ENCODE peak calls at places on chromosomes 16 and 17, in nine cellular contexts. One of them, this sample, is unnamed.

GRCh38 chr17:4766199-4766598 is 5.5 kb upstream of the TM4SF5 start:
- DNase-seq in prostate gland: no peak
- DNase-seq in pancreas: no peak
- DNase-seq in fibroblast of lung: no peak
- DNase-seq in heart right ventricle: no peak
- DNase-seq in tibial nerve: no peak
- DNase-seq in OCI-LY7: no peak
- DNase-seq in psoas muscle: no peak
- DNase-seq in CD8-positive, alpha-beta T cell: no peak
- DNase-seq in this sample: no peak

GRCh38 chr16:56349711-56350161 is 75.6 kb downstream of the AMFR start:
- DNase-seq in prostate gland: no peak
- DNase-seq in pancreas: no peak
- DNase-seq in fibroblast of lung: no peak
- DNase-seq in heart right ventricle: no peak
- DNase-seq in tibial nerve: no peak
- DNase-seq in OCI-LY7: no peak
- DNase-seq in psoas muscle: no peak
- DNase-seq in CD8-positive, alpha-beta T cell: no peak
- DNase-seq in this sample: no peak

GRCh38 chr16:72112452-72112792 is 18.8 kb downstream of the DHX38 start:
- DNase-seq in prostate gland: no peak
- DNase-seq in pancreas: no peak
- DNase-seq in fibroblast of lung: no peak
- DNase-seq in heart right ventricle: no peak
- DNase-seq in tibial nerve: no peak
- DNase-seq in OCI-LY7: no peak
- DNase-seq in psoas muscle: no peak
- DNase-seq in CD8-positive, alpha-beta T cell: no peak
- DNase-seq in this sample: no peak

GRCh38 chr16:49055824-49056545 is 225.7 kb downstream of the CBLN1 start:
- DNase-seq in prostate gland: no peak
- DNase-seq in pancreas: no peak
- DNase-seq in fibroblast of lung: no peak
- DNase-seq in heart right ventricle: no peak
- DNase-seq in tibial nerve: no peak
- DNase-seq in OCI-LY7: peak
- DNase-seq in psoas muscle: no peak
- DNase-seq in CD8-positive, alpha-beta T cell: no peak
- DNase-seq in this sample: no peak

GRCh38 chr16:49456763-49457162 is 83.2 kb downstream of the C16orf78 start:
- DNase-seq in prostate gland: no peak
- DNase-seq in pancreas: no peak
- DNase-seq in fibroblast of lung: no peak
- DNase-seq in heart right ventricle: no peak
- DNase-seq in tibial nerve: no peak
- DNase-seq in OCI-LY7: no peak
- DNase-seq in psoas muscle: no peak
- DNase-seq in CD8-positive, alpha-beta T cell: no peak
- DNase-seq in this sample: no peak

GRCh38 chr17:50909765-50910661 is 43.9 kb upstream of the TOB1 start:
- DNase-seq in prostate gland: no peak
- DNase-seq in pancreas: no peak
- DNase-seq in fibroblast of lung: no peak
- DNase-seq in heart right ventricle: no peak
- DNase-seq in tibial nerve: no peak
- DNase-seq in OCI-LY7: no peak
- DNase-seq in psoas muscle: no peak
- DNase-seq in CD8-positive, alpha-beta T cell: peak
- DNase-seq in this sample: no peak

GRCh38 chr17:44203731-44204452 is 4.2 kb upstream of the ATXN7L3 start:
- DNase-seq in prostate gland: no peak
- DNase-seq in pancreas: no peak
- DNase-seq in fibroblast of lung: peak
- DNase-seq in heart right ventricle: no peak
- DNase-seq in tibial nerve: peak
- DNase-seq in OCI-LY7: peak
- DNase-seq in psoas muscle: no peak
- DNase-seq in CD8-positive, alpha-beta T cell: peak
- DNase-seq in this sample: no peak

GRCh38 chr16:85916141-85916890 is 17.4 kb downstream of the IRF8 start:
- DNase-seq in prostate gland: no peak
- DNase-seq in pancreas: peak
- DNase-seq in fibroblast of lung: peak
- DNase-seq in heart right ventricle: peak
- DNase-seq in tibial nerve: no peak
- DNase-seq in OCI-LY7: no peak
- DNase-seq in psoas muscle: no peak
- DNase-seq in CD8-positive, alpha-beta T cell: peak
- DNase-seq in this sample: peak

GRCh38 chr17:55577011-55577586 is 65.8 kb upstream of the SMIM36 start:
- DNase-seq in prostate gland: no peak
- DNase-seq in pancreas: no peak
- DNase-seq in fibroblast of lung: peak
- DNase-seq in heart right ventricle: peak
- DNase-seq in tibial nerve: peak
- DNase-seq in OCI-LY7: no peak
- DNase-seq in psoas muscle: no peak
- DNase-seq in CD8-positive, alpha-beta T cell: peak
- DNase-seq in this sample: no peak

GRCh38 chr17:47275245-47275984 is 21.8 kb downstream of the ITGB3 start:
- DNase-seq in prostate gland: peak
- DNase-seq in pancreas: peak
- DNase-seq in fibroblast of lung: peak
- DNase-seq in heart right ventricle: peak
- DNase-seq in tibial nerve: peak
- DNase-seq in OCI-LY7: no peak
- DNase-seq in psoas muscle: peak
- DNase-seq in CD8-positive, alpha-beta T cell: no peak
- DNase-seq in this sample: peak

DNA sequence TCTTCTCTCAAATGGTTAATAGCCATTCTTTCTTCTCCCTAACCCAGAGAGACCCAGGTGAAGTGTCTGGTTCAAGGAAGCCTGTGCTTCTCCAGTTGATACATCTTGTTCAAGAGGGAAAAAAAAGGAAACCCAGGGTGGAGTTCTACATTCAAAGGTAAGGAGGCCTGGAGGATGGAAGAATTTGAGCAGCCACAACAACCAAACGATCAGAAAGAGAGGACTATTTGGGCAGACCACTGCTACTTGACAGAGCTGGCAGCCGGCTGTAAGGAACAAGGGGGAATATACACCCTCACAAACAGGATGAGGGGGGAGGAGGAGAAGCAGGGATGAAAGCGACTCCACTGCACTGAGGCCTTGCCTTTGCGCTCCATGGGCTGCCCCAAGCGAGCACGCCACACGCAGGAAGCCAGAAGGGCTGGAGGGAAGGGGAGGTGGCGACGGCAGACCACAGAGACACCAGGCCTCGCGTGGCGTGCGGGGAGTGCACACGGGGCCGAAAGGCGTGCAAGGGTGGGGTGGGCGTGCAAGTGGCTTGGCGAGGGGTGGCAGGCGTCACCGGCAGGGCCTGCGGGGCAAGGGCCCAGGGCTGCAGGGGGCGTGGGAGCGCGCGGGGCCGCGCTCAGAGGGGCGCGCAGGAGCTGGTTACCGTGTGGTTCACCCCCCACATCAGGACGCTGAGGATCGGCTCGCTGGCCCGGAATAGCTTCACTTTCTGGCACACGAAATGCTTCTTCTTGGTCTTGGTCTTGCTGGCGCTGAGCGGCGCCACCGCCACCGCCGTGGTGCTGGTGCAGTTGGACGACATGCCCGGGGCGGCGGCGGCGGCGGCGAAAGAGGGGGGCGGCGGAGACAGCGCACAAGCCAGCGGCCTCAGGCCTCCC is 499 bp downstream of the PIP4K2B start:
- DNase-seq in prostate gland: peak
- DNase-seq in pancreas: peak
- DNase-seq in fibroblast of lung: peak
- DNase-seq in heart right ventricle: peak
- DNase-seq in tibial nerve: peak
- DNase-seq in OCI-LY7: no peak
- DNase-seq in psoas muscle: peak
- DNase-seq in CD8-positive, alpha-beta T cell: peak
- DNase-seq in this sample: peak
- H3K27ac ChIP-seq in prostate gland: peak
- H3K27ac ChIP-seq in pancreas: peak
- H3K27ac ChIP-seq in fibroblast of lung: peak
- H3K27ac ChIP-seq in heart right ventricle: peak
- H3K27ac ChIP-seq in tibial nerve: peak
- H3K27ac ChIP-seq in OCI-LY7: peak
- H3K27ac ChIP-seq in psoas muscle: peak
- H3K27ac ChIP-seq in CD8-positive, alpha-beta T cell: peak
- H3K27ac ChIP-seq in this sample: peak

GRCh38 chr17:79842656-79843474 is 3.6 kb upstream of the CBX4 start:
- DNase-seq in prostate gland: no peak
- DNase-seq in pancreas: no peak
- DNase-seq in fibroblast of lung: peak
- DNase-seq in heart right ventricle: no peak
- DNase-seq in tibial nerve: no peak
- DNase-seq in OCI-LY7: no peak
- DNase-seq in psoas muscle: no peak
- DNase-seq in CD8-positive, alpha-beta T cell: no peak
- DNase-seq in this sample: no peak

GRCh38 chr17:79843475-79843916 is 4.3 kb upstream of the CBX4 start:
- DNase-seq in prostate gland: no peak
- DNase-seq in pancreas: peak
- DNase-seq in fibroblast of lung: no peak
- DNase-seq in heart right ventricle: peak
- DNase-seq in tibial nerve: no peak
- DNase-seq in OCI-LY7: no peak
- DNase-seq in psoas muscle: no peak
- DNase-seq in CD8-positive, alpha-beta T cell: no peak
- DNase-seq in this sample: no peak

GRCh38 chr17:79845601-79845949 is 6.3 kb upstream of the CBX4 start:
- DNase-seq in prostate gland: no peak
- DNase-seq in pancreas: no peak
- DNase-seq in fibroblast of lung: no peak
- DNase-seq in heart right ventricle: no peak
- DNase-seq in tibial nerve: no peak
- DNase-seq in OCI-LY7: no peak
- DNase-seq in psoas muscle: no peak
- DNase-seq in CD8-positive, alpha-beta T cell: no peak
- DNase-seq in this sample: no peak

GRCh38 chr17:79843917-79844815 is 4.9 kb upstream of the CBX4 start:
- DNase-seq in prostate gland: no peak
- DNase-seq in pancreas: peak
- DNase-seq in fibroblast of lung: peak
- DNase-seq in heart right ventricle: peak
- DNase-seq in tibial nerve: no peak
- DNase-seq in OCI-LY7: no peak
- DNase-seq in psoas muscle: peak
- DNase-seq in CD8-positive, alpha-beta T cell: no peak
- DNase-seq in this sample: no peak

DNA sequence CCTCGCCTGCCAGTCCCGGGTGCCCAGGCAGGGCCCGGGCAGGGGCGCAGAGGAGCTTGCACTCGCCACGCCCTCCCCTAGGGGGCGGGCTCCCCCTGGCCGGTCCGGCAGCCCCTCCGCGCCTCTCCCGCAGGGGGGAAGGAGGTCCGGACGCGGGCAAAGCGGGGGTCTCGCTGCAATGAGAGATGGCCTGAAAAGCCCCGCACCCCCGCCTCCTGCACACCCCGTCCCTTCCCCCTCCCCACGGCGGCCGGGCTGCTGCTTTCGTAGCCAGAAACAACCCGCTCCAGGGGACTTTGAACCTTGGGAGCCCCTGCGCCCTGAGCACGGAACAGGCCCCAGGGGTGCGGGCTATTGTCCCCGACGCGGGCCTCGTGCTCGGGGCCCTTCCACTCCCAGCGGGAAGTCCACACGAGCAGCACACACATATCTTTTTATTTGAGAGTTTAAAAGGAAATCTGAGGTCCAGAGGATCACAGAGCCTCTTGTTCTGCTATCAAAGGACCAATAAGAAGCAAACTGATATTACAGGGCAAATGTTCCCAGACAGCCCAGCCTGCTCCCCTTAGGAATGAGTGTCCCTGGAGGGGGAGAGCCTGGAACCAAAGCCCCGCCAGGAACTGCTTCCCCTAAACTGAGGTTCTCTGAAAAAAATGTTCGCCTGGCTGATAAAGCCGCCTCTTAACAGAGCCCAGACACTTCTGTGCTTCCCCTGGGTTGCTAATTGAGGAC is 5.8 kb upstream of the CBX4 start:
- DNase-seq in prostate gland: no peak
- DNase-seq in pancreas: peak
- DNase-seq in fibroblast of lung: no peak
- DNase-seq in heart right ventricle: peak
- DNase-seq in tibial nerve: no peak
- DNase-seq in OCI-LY7: peak
- DNase-seq in psoas muscle: peak
- DNase-seq in CD8-positive, alpha-beta T cell: peak
- DNase-seq in this sample: no peak
- TF ChIP-seq CTCF in prostate gland: peak
- TF ChIP-seq CTCF in pancreas: peak
- TF ChIP-seq CTCF in fibroblast of lung: peak
- TF ChIP-seq CTCF in heart right ventricle: peak
- TF ChIP-seq CTCF in tibial nerve: peak
- TF ChIP-seq CTCF in OCI-LY7: peak
- TF ChIP-seq CTCF in psoas muscle: peak
- TF ChIP-seq CTCF in CD8-positive, alpha-beta T cell: peak
- TF ChIP-seq CTCF in this sample: peak

GRCh38 chr17:30251931-30252330 is 16.4 kb upstream of the SLC6A4 start:
- DNase-seq in prostate gland: no peak
- DNase-seq in pancreas: no peak
- DNase-seq in fibroblast of lung: no peak
- DNase-seq in heart right ventricle: no peak
- DNase-seq in tibial nerve: no peak
- DNase-seq in OCI-LY7: no peak
- DNase-seq in psoas muscle: no peak
- DNase-seq in CD8-positive, alpha-beta T cell: no peak
- DNase-seq in this sample: no peak

GRCh38 chr17:30253316-30253715 is 17.8 kb upstream of the SLC6A4 start:
- DNase-seq in prostate gland: peak
- DNase-seq in pancreas: no peak
- DNase-seq in fibroblast of lung: no peak
- DNase-seq in heart right ventricle: no peak
- DNase-seq in tibial nerve: no peak
- DNase-seq in OCI-LY7: no peak
- DNase-seq in psoas muscle: no peak
- DNase-seq in CD8-positive, alpha-beta T cell: no peak
- DNase-seq in this sample: no peak

GRCh38 chr17:30254150-30254549 is 18.7 kb upstream of the SLC6A4 start:
- DNase-seq in prostate gland: no peak
- DNase-seq in pancreas: no peak
- DNase-seq in fibroblast of lung: no peak
- DNase-seq in heart right ventricle: no peak
- DNase-seq in tibial nerve: no peak
- DNase-seq in OCI-LY7: no peak
- DNase-seq in psoas muscle: no peak
- DNase-seq in CD8-positive, alpha-beta T cell: no peak
- DNase-seq in this sample: no peak

GRCh38 chr17:30256756-30257506 is 21.4 kb upstream of the SLC6A4 start:
- DNase-seq in prostate gland: no peak
- DNase-seq in pancreas: no peak
- DNase-seq in fibroblast of lung: peak
- DNase-seq in heart right ventricle: no peak
- DNase-seq in tibial nerve: no peak
- DNase-seq in OCI-LY7: no peak
- DNase-seq in psoas muscle: no peak
- DNase-seq in CD8-positive, alpha-beta T cell: no peak
- DNase-seq in this sample: no peak
- H3K27ac ChIP-seq in prostate gland: no peak
- H3K27ac ChIP-seq in pancreas: no peak
- H3K27ac ChIP-seq in fibroblast of lung: no peak
- H3K27ac ChIP-seq in heart right ventricle: no peak
- H3K27ac ChIP-seq in tibial nerve: no peak
- H3K27ac ChIP-seq in OCI-LY7: no peak
- H3K27ac ChIP-seq in psoas muscle: no peak
- H3K27ac ChIP-seq in CD8-positive, alpha-beta T cell: no peak
- H3K27ac ChIP-seq in this sample: no peak

GRCh38 chr17:48952904-48953303 is 8.3 kb upstream of the SNF8 start:
- DNase-seq in prostate gland: no peak
- DNase-seq in pancreas: no peak
- DNase-seq in fibroblast of lung: no peak
- DNase-seq in heart right ventricle: no peak
- DNase-seq in tibial nerve: no peak
- DNase-seq in OCI-LY7: no peak
- DNase-seq in psoas muscle: no peak
- DNase-seq in CD8-positive, alpha-beta T cell: no peak
- DNase-seq in this sample: no peak
- TF ChIP-seq CTCF in prostate gland: no peak
- TF ChIP-seq CTCF in pancreas: no peak
- TF ChIP-seq CTCF in fibroblast of lung: no peak
- TF ChIP-seq CTCF in heart right ventricle: no peak
- TF ChIP-seq CTCF in tibial nerve: no peak
- TF ChIP-seq CTCF in OCI-LY7: no peak
- TF ChIP-seq CTCF in psoas muscle: no peak
- TF ChIP-seq CTCF in CD8-positive, alpha-beta T cell: no peak
- TF ChIP-seq CTCF in this sample: no peak

This sample was measured in RWPE1.